ENCODE peak calls at places on chromosome 13, in four cellular contexts. K is ureter, H is tibial artery, L is WERI-Rb-1. V is an unnamed sample.

GRCh38 chr13:46168341-46168740 is 13.6 kb downstream of the LCP1 start:
- DNase-seq in K (no peak), H (peak; percentile 65), L (no peak), V (no peak)

GRCh38 chr13:51846756-51847155 is 1.8 kb upstream of the TMEM272 start:
- DNase-seq in K (no peak), H (no peak), L (no peak), V (no peak)

GRCh38 chr13:97429681-97430081 is 4.3 kb upstream of the RAP2A start:
- DNase-seq in K (no peak), H (peak; percentile 27), L (no peak), V (no peak)

GRCh38 chr13:33270906-33271538 is 14.5 kb downstream of the STARD13 start:
- DNase-seq in K (no peak), H (no peak), L (no peak), V (no peak)

GRCh38 chr13:110216403-110217041 is 90.4 kb downstream of the COL4A1 start:
- DNase-seq in K (no peak), H (no peak), L (no peak), V (no peak)

GRCh38 chr13:49627831-49628652 is at the start of gene ARL11:
- DNase-seq in K (peak; percentile 68), H (peak; percentile 72), L (no peak), V (peak; percentile 22)

GRCh38 chr13:24162604-24163003 is 2.1 kb downstream of the SPATA13 start:
- DNase-seq in K (no peak), H (no peak), L (no peak), V (no peak)

GRCh38 chr13:99960663-99961440 is 10.7 kb downstream of the ZIC5 start:
- DNase-seq in K (no peak), H (no peak), L (peak; percentile 68), V (no peak)

GRCh38 chr13:75550159-75550567 is 572 bp downstream of the UCHL3 start:
- DNase-seq in K (no peak), H (no peak), L (no peak), V (peak; percentile 40)

GRCh38 chr13:95502216-95502615 is 50.3 kb upstream of the CLDN10 start:
- DNase-seq in K (no peak), H (no peak), L (no peak), V (no peak)

GRCh38 chr13:105804561-105805190 is 730.8 kb downstream of the EFNB2 start:
- DNase-seq in K (no peak), H (no peak), L (no peak), V (no peak)

GRCh38 chr13:113730145-113730750 is 28.8 kb upstream of the TMEM255B start:
- DNase-seq in K (no peak), H (no peak), L (no peak), V (peak; percentile 26)

GRCh38 chr13:98032168-98032567 is 78.7 kb downstream of the IPO5 start:
- DNase-seq in K (no peak), H (no peak), L (no peak), V (no peak)